ENCODE peak calls at places on chromosomes 2 and 18, in nine cellular contexts. G is body of pancreas, V is Peyer's patch, J is thyroid gland, A is breast epithelium, O is heart left ventricle, Q is tibial nerve, D is HepG2, X is prostate gland. Z is an unnamed sample.
A peak's percentile ranks its signal among the peaks of the same experiment; 100 is the strongest.

GRCh38 chr2:73385486-73386341 is at the start of gene ALMS1:
- DNase-seq in D (peak; percentile 88), V (peak; percentile 94), G (peak; percentile 92), J (peak; percentile 88), A (peak; percentile 61), Q (peak; percentile 66), X (peak; percentile 82), O (peak; percentile 92), Z (peak; percentile 97)

GRCh38 chr18:69400976-69401474 is 337 bp downstream of the DOK6 start:
- DNase-seq in V (no peak), J (peak; percentile 32), A (no peak), X (no peak), O (peak; percentile 29), D (no peak), G (peak; percentile 7), Q (no peak), Z (no peak)

GRCh38 chr2:201126308-201127127 is 10.6 kb downstream of the CFLAR start:
- DNase-seq in X (no peak), V (no peak), D (no peak), G (no peak), A (no peak), O (no peak), J (peak; percentile 39), Q (no peak), Z (peak; percentile 66)

GRCh38 chr18:43277164-43277600 is at the start of gene SYT4:
- DNase-seq in D (peak; percentile 8), A (no peak), X (peak; percentile 40), G (peak; percentile 62), J (peak; percentile 45), O (peak; percentile 32), V (no peak), Q (no peak), Z (no peak)

GRCh38 chr2:47048801-47049480 is 106.2 kb downstream of the STPG4 start:
- DNase-seq in O (no peak), Q (no peak), A (no peak), X (no peak), J (no peak), V (no peak), G (no peak), D (no peak), Z (no peak)

GRCh38 chr2:232388324-232388891 is 9.9 kb downstream of the ALPP start:
- DNase-seq in A (no peak), X (no peak), G (no peak), D (no peak), V (no peak), J (no peak), O (no peak), Q (no peak), Z (no peak)

GRCh38 chr2:210376618-210377175 is 61.7 kb upstream of the MYL1 start:
- DNase-seq in Q (no peak), G (no peak), A (no peak), O (no peak), X (no peak), J (no peak), D (no peak), V (no peak), Z (no peak)

GRCh38 chr18:12278765-12279682 is 24.9 kb downstream of the CIDEA start:
- DNase-seq in D (peak; percentile 74), X (peak; percentile 31), G (peak; percentile 33), V (no peak), Q (peak; percentile 59), A (peak; percentile 93), O (peak; percentile 90), J (peak; percentile 88), Z (no peak)

GRCh38 chr2:9741110-9741509 is 102.2 kb upstream of the TAF1B start:
- DNase-seq in O (no peak), V (no peak), J (no peak), D (no peak), A (no peak), Q (no peak), G (no peak), X (no peak), Z (no peak)

GRCh38 chr2:48545244-48545643 is 15.3 kb downstream of the STON1 start:
- DNase-seq in Q (no peak), X (no peak), O (no peak), A (no peak), G (no peak), D (peak; percentile 66), V (no peak), J (no peak), Z (no peak)

GRCh38 chr2:150482667-150483260 is 4.7 kb downstream of the RND3 start:
- DNase-seq in G (no peak), J (no peak), A (no peak), Q (no peak), V (no peak), O (no peak), X (no peak), D (no peak), Z (no peak)
- TF ChIP-seq POLR2A in G (no peak), J (no peak), A (no peak), Q (no peak), V (no peak), O (no peak), X (no peak), D (no peak), Z (no peak)

DNA sequence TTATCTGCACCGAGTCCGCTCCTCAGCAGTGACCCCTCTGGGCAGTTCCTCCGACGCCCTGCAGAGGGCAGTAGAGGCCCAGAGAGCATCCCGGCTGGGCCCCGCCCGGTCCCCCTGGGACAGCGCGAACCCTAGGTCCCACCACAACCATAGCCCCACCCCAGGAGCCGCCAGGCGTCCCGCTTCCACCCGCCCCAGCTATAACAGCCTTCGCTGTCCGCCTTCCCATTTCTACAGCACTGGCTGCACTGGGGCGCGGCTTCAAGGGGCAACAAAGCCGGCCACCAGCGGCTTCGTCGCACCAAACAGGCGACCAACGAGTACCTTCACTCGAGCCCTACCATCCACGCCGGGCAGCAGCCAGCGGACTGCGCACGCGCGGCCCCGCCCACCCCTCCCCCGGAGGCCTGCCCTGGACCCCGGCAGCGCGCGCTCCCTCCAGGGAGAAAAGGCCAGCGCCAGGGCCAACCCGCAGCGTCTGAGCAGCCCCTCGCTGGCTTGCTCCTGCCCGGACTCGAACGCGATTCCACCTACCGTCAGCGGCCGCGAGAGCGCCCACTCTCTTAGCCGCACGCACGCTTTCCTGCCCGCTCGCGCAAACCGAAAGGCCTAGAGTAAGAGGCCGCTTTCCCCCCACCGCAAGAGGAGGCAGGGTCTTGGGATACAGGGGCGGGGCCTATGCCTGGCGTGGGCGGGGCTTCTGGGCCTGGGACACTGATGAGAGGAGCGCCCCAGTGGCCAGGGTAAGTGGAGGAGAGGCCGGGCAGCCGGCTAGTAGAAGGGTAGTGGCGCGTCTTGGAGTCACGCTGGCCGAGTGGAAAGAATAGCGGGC is at the start of gene NHEJ1:
- DNase-seq in J (peak; percentile 96), D (peak; percentile 90), O (peak; percentile 95), V (peak; percentile 99), A (peak; percentile 95), X (peak; percentile 95), Q (peak; percentile 99), G (peak; percentile 99), Z (peak; percentile 94)
- TF ChIP-seq POLR2A in J (no peak), D (peak; percentile 93), O (no peak), V (peak; percentile 86), A (no peak), X (peak; percentile 66), Q (peak; percentile 62), G (peak; percentile 58), Z (peak; percentile 70)

GRCh38 chr2:85418132-85419008 is at the start of gene SH2D6:
- DNase-seq in Q (peak; percentile 76), X (peak; percentile 73), G (peak; percentile 82), J (peak; percentile 85), V (peak; percentile 92), D (peak; percentile 86), O (peak; percentile 86), A (peak; percentile 77), Z (peak; percentile 93)
- TF ChIP-seq POLR2A in Q (peak; percentile 79), X (peak; percentile 63), G (peak; percentile 70), J (no peak), V (peak; percentile 69), D (peak; percentile 71), O (no peak), A (peak; percentile 35), Z (peak; percentile 73)

DNA sequence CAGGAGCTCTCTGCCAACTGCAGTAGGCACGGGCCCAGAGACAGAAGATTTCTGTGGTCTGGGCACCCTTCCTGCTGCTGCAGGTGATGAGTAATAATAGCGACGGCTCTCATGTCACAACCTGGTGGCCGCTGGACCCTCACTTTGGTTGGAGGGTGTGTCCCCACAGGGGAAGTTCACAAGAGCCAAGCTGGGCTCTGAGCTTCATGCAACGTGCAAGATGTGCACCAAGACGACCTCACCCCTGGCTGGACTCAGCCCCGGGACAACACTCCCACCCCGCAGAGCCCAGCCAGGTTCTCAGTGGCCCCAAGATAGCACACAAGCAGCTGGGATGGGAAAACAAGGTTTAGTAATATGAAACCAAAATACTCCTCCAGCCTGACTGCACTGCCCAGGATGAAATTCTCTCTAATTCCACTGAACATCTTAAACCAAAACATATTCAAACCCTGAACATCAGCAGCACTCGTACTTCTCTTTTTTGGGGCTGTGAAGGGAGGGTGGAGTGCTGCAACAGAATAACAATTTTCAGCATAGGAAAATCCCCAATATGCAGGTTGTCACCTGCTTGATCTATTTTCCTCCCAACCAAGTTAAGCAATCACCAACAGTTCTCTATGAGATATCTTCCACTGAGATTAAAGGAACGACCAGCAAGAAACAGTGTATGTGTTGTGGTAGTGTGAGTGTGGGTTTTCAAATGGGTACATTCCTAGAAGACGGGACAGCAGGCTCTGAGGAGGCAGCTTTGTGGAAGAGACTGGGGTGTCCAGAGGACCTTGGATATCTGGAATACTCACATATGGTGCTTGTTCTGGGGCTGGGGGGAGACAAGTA is 26.5 kb downstream of the BCL2 start:
- DNase-seq in X (no peak), V (no peak), O (no peak), J (no peak), A (no peak), Q (no peak), D (no peak), G (no peak), Z (no peak)
- TF ChIP-seq POLR2A in X (no peak), V (no peak), O (no peak), J (no peak), A (no peak), Q (no peak), D (no peak), G (no peak), Z (no peak)

GRCh38 chr2:168143813-168144212 is 103.6 kb downstream of the STK39 start:
- DNase-seq in D (no peak), O (no peak), Q (no peak), V (no peak), J (no peak), X (no peak), G (no peak), A (no peak), Z (no peak)
- TF ChIP-seq POLR2A in D (no peak), O (no peak), Q (no peak), V (no peak), J (no peak), X (no peak), G (no peak), A (no peak), Z (no peak)

DNA sequence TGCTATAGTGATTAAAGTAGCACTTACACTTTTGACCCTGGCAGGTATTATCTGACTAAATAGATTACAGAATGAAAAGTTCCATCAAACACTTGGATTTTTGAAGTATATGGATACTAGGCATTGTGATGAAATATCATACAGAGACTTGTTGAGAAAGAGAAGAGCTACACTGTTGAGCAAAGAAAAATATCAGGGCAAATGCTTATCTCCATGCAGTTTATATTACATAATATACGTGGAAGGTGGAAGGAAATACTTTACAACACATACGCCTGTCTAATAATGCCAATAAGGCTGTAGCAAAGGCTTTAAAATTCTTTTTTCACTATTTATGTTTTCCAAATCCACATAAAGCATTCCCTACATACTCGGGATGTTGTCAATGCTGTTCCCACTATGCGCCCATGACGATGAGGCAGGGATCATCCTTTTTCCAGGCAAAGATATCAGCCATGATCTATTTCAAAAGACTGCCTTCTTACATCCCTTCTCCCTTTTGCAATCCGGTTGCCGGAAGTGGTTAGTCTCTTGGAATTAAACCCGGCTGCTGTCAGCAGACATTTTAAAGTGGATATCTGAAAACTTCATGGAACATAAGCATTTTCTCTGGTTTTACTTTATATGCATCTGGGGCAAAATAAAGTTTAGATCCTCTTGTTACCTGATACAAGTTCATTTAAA is 92.6 kb upstream of the ITGA4 start:
- DNase-seq in O (no peak), G (no peak), Q (no peak), J (no peak), D (no peak), X (no peak), V (no peak), A (no peak), Z (no peak)
- TF ChIP-seq POLR2A in O (no peak), G (no peak), Q (no peak), J (no peak), D (no peak), X (no peak), V (no peak), A (no peak), Z (no peak)

Z was measured in erythroblast.